ENCODE peak calls at places on chromosomes 11 and 22, in five cellular contexts. One of them, this sample, is unnamed.

GRCh38 chr11:57539342-57539741 is 1.9 kb downstream of the SMTNL1 start:
- DNase-seq in body of pancreas: no peak
- DNase-seq in HFFc6: no peak
- DNase-seq in MCF 10A: no peak
- DNase-seq in breast epithelium: no peak
- DNase-seq in this sample: no peak

GRCh38 chr22:49297871-49298721 is 529.6 kb downstream of the BRD1 start:
- DNase-seq in breast epithelium: peak; percentile 15
- DNase-seq in HFFc6: no peak
- DNase-seq in body of pancreas: no peak
- DNase-seq in MCF 10A: no peak
- DNase-seq in this sample: no peak

GRCh38 chr22:46045459-46046298 is 68.7 kb upstream of the WNT7B start:
- DNase-seq in MCF 10A: no peak
- DNase-seq in body of pancreas: peak; percentile 82
- DNase-seq in HFFc6: no peak
- DNase-seq in breast epithelium: no peak
- DNase-seq in this sample: no peak

GRCh38 chr11:79456501-79456900 is 15.7 kb upstream of the TENM4 start:
- DNase-seq in breast epithelium: no peak
- DNase-seq in body of pancreas: no peak
- DNase-seq in MCF 10A: no peak
- DNase-seq in HFFc6: no peak
- DNase-seq in this sample: no peak

GRCh38 chr11:20397281-20397680 is 9.8 kb downstream of the PRMT3 start:
- DNase-seq in MCF 10A: peak; percentile 53
- DNase-seq in HFFc6: peak; percentile 48
- DNase-seq in body of pancreas: peak; percentile 38
- DNase-seq in breast epithelium: no peak
- DNase-seq in this sample: peak; percentile 11

GRCh38 chr11:57599381-57599780 is 1.9 kb downstream of the SERPING1 start:
- DNase-seq in body of pancreas: no peak
- DNase-seq in breast epithelium: no peak
- DNase-seq in HFFc6: no peak
- DNase-seq in MCF 10A: no peak
- DNase-seq in this sample: no peak

GRCh38 chr11:83249972-83250593 is 36.1 kb downstream of the CCDC90B start:
- DNase-seq in MCF 10A: peak; percentile 53
- DNase-seq in breast epithelium: no peak
- DNase-seq in HFFc6: peak; percentile 34
- DNase-seq in body of pancreas: peak; percentile 24
- DNase-seq in this sample: no peak

GRCh38 chr11:120013325-120014250 is 124.3 kb downstream of the TRIM29 start:
- DNase-seq in breast epithelium: peak; percentile 35
- DNase-seq in MCF 10A: peak; percentile 53
- DNase-seq in body of pancreas: peak; percentile 59
- DNase-seq in HFFc6: peak; percentile 9
- DNase-seq in this sample: peak; percentile 62

GRCh38 chr11:83908457-83908856 is 622.3 kb upstream of the CCDC90B start:
- DNase-seq in MCF 10A: no peak
- DNase-seq in HFFc6: no peak
- DNase-seq in breast epithelium: no peak
- DNase-seq in body of pancreas: no peak
- DNase-seq in this sample: no peak

GRCh38 chr11:68973219-68973618 is 7.6 kb downstream of the MRGPRD start:
- DNase-seq in breast epithelium: no peak
- DNase-seq in body of pancreas: no peak
- DNase-seq in MCF 10A: no peak
- DNase-seq in HFFc6: no peak
- DNase-seq in this sample: no peak

GRCh38 chr22:32842486-32842885 is 41.0 kb downstream of the TIMP3 start:
- DNase-seq in MCF 10A: no peak
- DNase-seq in HFFc6: peak; percentile 16
- DNase-seq in breast epithelium: no peak
- DNase-seq in body of pancreas: no peak
- DNase-seq in this sample: no peak

GRCh38 chr22:45503816-45504702 is 1.4 kb downstream of the FBLN1 start:
- DNase-seq in body of pancreas: no peak
- DNase-seq in MCF 10A: peak; percentile 57
- DNase-seq in HFFc6: peak; percentile 69
- DNase-seq in breast epithelium: no peak
- DNase-seq in this sample: no peak

GRCh38 chr11:67345949-67346819 is 7.2 kb downstream of the POLD4 start:
- DNase-seq in breast epithelium: no peak
- DNase-seq in MCF 10A: peak; percentile 92
- DNase-seq in HFFc6: peak; percentile 55
- DNase-seq in body of pancreas: peak; percentile 80
- DNase-seq in this sample: peak; percentile 77

GRCh38 chr22:36860017-36860416 is 789 bp upstream of the NCF4 start:
- DNase-seq in breast epithelium: no peak
- DNase-seq in body of pancreas: no peak
- DNase-seq in MCF 10A: peak; percentile 25
- DNase-seq in HFFc6: peak; percentile 6
- DNase-seq in this sample: no peak

GRCh38 chr11:71462726-71463125 is 9.7 kb downstream of the NADSYN1 start:
- DNase-seq in HFFc6: no peak
- DNase-seq in body of pancreas: no peak
- DNase-seq in breast epithelium: no peak
- DNase-seq in MCF 10A: no peak
- DNase-seq in this sample: no peak

GRCh38 chr22:50469377-50470305 is 5.2 kb downstream of the SBF1 start:
- DNase-seq in MCF 10A: peak; percentile 82
- DNase-seq in breast epithelium: peak; percentile 67
- DNase-seq in HFFc6: no peak
- DNase-seq in body of pancreas: peak; percentile 80
- DNase-seq in this sample: peak; percentile 94

GRCh38 chr11:8224161-8224591 is 39.5 kb downstream of the LMO1 start:
- DNase-seq in MCF 10A: no peak
- DNase-seq in body of pancreas: no peak
- DNase-seq in HFFc6: no peak
- DNase-seq in breast epithelium: no peak
- DNase-seq in this sample: no peak

GRCh38 chr11:72573380-72573949 is 100.8 kb downstream of the PDE2A start:
- DNase-seq in breast epithelium: no peak
- DNase-seq in MCF 10A: peak; percentile 41
- DNase-seq in body of pancreas: peak; percentile 28
- DNase-seq in HFFc6: peak; percentile 25
- DNase-seq in this sample: peak; percentile 63
- TF ChIP-seq CTCF in breast epithelium: peak; percentile 40
- TF ChIP-seq CTCF in MCF 10A: peak; percentile 67
- TF ChIP-seq CTCF in body of pancreas: peak; percentile 41
- TF ChIP-seq CTCF in HFFc6: peak; percentile 82
- TF ChIP-seq CTCF in this sample: peak; percentile 76

GRCh38 chr11:60763692-60764369 is 7.2 kb downstream of the MS4A15 start:
- DNase-seq in breast epithelium: no peak
- DNase-seq in MCF 10A: no peak
- DNase-seq in body of pancreas: no peak
- DNase-seq in HFFc6: no peak
- DNase-seq in this sample: no peak
- TF ChIP-seq CTCF in breast epithelium: no peak
- TF ChIP-seq CTCF in MCF 10A: no peak
- TF ChIP-seq CTCF in body of pancreas: no peak
- TF ChIP-seq CTCF in HFFc6: no peak
- TF ChIP-seq CTCF in this sample: no peak

GRCh38 chr11:65883786-65884715 is 4.2 kb downstream of the FIBP start:
- DNase-seq in HFFc6: no peak
- DNase-seq in MCF 10A: no peak
- DNase-seq in breast epithelium: no peak
- DNase-seq in body of pancreas: no peak
- DNase-seq in this sample: no peak

GRCh38 chr11:65883058-65883761 is 3.6 kb downstream of the CTSW start:
- DNase-seq in body of pancreas: no peak
- DNase-seq in breast epithelium: no peak
- DNase-seq in MCF 10A: no peak
- DNase-seq in HFFc6: no peak
- DNase-seq in this sample: no peak

GRCh38 chr11:65885808-65886536 is 2.3 kb downstream of the FIBP start:
- DNase-seq in MCF 10A: no peak
- DNase-seq in HFFc6: no peak
- DNase-seq in body of pancreas: no peak
- DNase-seq in breast epithelium: no peak
- DNase-seq in this sample: no peak

GRCh38 chr11:65885231-65885630 is 3.0 kb downstream of the FIBP start:
- DNase-seq in HFFc6: no peak
- DNase-seq in breast epithelium: no peak
- DNase-seq in body of pancreas: no peak
- DNase-seq in MCF 10A: no peak
- DNase-seq in this sample: no peak

GRCh38 chr11:65884716-65885092 is 3.6 kb downstream of the FIBP start:
- DNase-seq in body of pancreas: peak; percentile 75
- DNase-seq in breast epithelium: no peak
- DNase-seq in MCF 10A: peak; percentile 77
- DNase-seq in HFFc6: peak; percentile 58
- DNase-seq in this sample: peak; percentile 86
- TF ChIP-seq CTCF in body of pancreas: peak; percentile 97
- TF ChIP-seq CTCF in breast epithelium: peak; percentile 97
- TF ChIP-seq CTCF in MCF 10A: peak; percentile 98
- TF ChIP-seq CTCF in HFFc6: peak; percentile 100
- TF ChIP-seq CTCF in this sample: peak; percentile 94

DNA sequence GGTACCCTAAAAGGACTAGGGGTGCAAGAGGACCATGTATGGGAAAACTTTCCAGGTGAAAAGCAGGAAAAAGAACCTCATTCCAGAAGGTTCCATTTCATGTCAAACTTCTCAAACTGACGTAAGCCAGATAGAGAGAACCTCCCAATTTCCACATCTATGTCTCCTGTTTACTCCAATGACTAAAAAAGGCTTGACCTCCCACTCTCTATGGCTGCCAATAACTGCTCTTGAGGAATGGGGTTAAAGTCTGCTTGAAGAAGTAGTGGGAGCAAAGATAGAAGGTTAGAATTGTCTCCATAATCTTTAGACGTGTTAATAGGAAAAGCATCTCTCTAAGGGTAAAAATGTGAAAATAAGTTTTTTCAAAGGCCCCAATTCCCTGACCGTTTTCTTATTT is 38.0 kb downstream of the DCUN1D5 start:
- DNase-seq in body of pancreas: no peak
- DNase-seq in MCF 10A: no peak
- DNase-seq in HFFc6: no peak
- DNase-seq in breast epithelium: no peak
- DNase-seq in this sample: no peak
- TF ChIP-seq CTCF in body of pancreas: no peak
- TF ChIP-seq CTCF in MCF 10A: no peak
- TF ChIP-seq CTCF in HFFc6: no peak
- TF ChIP-seq CTCF in breast epithelium: no peak
- TF ChIP-seq CTCF in this sample: no peak

GRCh38 chr11:117437791-117438130 is 110.1 kb downstream of the CEP164 start:
- DNase-seq in HFFc6: no peak
- DNase-seq in breast epithelium: no peak
- DNase-seq in MCF 10A: no peak
- DNase-seq in body of pancreas: no peak
- DNase-seq in this sample: no peak

GRCh38 chr11:117440258-117440657 is 112.6 kb downstream of the CEP164 start:
- DNase-seq in breast epithelium: no peak
- DNase-seq in MCF 10A: no peak
- DNase-seq in body of pancreas: no peak
- DNase-seq in HFFc6: no peak
- DNase-seq in this sample: no peak

GRCh38 chr11:117437041-117437790 is 109.6 kb downstream of the CEP164 start:
- DNase-seq in MCF 10A: no peak
- DNase-seq in breast epithelium: no peak
- DNase-seq in HFFc6: no peak
- DNase-seq in body of pancreas: no peak
- DNase-seq in this sample: no peak

GRCh38 chr11:117439256-117439655 is 111.6 kb downstream of the CEP164 start:
- DNase-seq in HFFc6: no peak
- DNase-seq in MCF 10A: no peak
- DNase-seq in breast epithelium: no peak
- DNase-seq in body of pancreas: no peak
- DNase-seq in this sample: no peak

GRCh38 chr11:117438371-117439000 is 110.8 kb downstream of the CEP164 start:
- DNase-seq in HFFc6: no peak
- DNase-seq in MCF 10A: peak; percentile 79
- DNase-seq in breast epithelium: no peak
- DNase-seq in body of pancreas: no peak
- DNase-seq in this sample: no peak
- TF ChIP-seq CTCF in HFFc6: no peak
- TF ChIP-seq CTCF in MCF 10A: no peak
- TF ChIP-seq CTCF in breast epithelium: no peak
- TF ChIP-seq CTCF in body of pancreas: no peak
- TF ChIP-seq CTCF in this sample: no peak

GRCh38 chr22:25953919-25954318 is 211.9 kb downstream of the MYO18B start:
- DNase-seq in HFFc6: no peak
- DNase-seq in breast epithelium: no peak
- DNase-seq in MCF 10A: no peak
- DNase-seq in body of pancreas: no peak
- DNase-seq in this sample: no peak
- TF ChIP-seq CTCF in HFFc6: no peak
- TF ChIP-seq CTCF in breast epithelium: no peak
- TF ChIP-seq CTCF in MCF 10A: no peak
- TF ChIP-seq CTCF in body of pancreas: no peak
- TF ChIP-seq CTCF in this sample: no peak

GRCh38 chr11:86041975-86042378 is 26.9 kb downstream of the PICALM start:
- DNase-seq in HFFc6: peak; percentile 83
- DNase-seq in breast epithelium: peak; percentile 79
- DNase-seq in body of pancreas: peak; percentile 85
- DNase-seq in MCF 10A: peak; percentile 87
- DNase-seq in this sample: peak; percentile 71
- TF ChIP-seq CTCF in HFFc6: peak; percentile 100
- TF ChIP-seq CTCF in breast epithelium: peak; percentile 99
- TF ChIP-seq CTCF in body of pancreas: peak; percentile 73
- TF ChIP-seq CTCF in MCF 10A: peak; percentile 78
- TF ChIP-seq CTCF in this sample: peak; percentile 77

DNA sequence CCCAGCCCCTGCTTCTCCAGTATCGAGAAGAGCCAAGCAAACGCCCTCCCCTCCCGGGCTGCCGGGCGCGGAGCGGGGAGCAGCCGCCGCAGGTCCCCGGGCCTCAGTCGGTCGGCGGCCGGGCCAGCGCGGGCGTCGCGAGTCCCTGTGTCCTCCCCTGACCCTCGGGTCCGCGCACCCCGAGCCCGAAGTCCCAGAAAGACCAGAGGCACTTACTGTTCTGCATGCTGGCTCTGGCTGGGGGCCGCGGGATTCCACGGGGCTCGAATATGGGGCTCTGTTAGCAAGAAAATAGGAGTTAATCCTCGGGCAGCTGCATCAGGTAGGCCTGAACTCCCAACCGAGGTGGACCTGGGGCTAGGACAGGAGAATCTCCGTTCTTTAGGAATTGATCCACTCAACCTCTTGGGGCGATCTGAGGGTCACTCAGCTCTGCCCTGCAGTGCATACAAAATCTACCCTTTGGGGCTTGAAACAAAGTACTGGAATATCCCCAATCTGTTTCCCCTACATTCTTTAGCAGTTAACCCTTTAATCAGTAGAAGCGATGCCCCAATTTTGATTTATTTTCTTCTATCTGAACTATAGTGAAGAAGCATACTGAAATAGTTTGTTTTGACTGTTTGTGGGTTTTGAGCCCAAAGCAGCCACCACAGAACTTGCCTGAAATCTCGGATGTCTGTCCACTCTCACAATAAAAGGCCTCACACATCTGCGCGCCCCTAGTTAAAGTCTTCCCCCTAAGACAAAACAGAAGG is 4.8 kb downstream of the PAX6 start:
- DNase-seq in HFFc6: no peak
- DNase-seq in MCF 10A: no peak
- DNase-seq in body of pancreas: no peak
- DNase-seq in breast epithelium: no peak
- DNase-seq in this sample: no peak
- TF ChIP-seq CTCF in HFFc6: no peak
- TF ChIP-seq CTCF in MCF 10A: no peak
- TF ChIP-seq CTCF in body of pancreas: no peak
- TF ChIP-seq CTCF in breast epithelium: no peak
- TF ChIP-seq CTCF in this sample: no peak

This sample was measured in Calu3.